ENCODE peak calls at places on chromosomes 6 and 20, in four cellular contexts. S is GM12892; M is hepatocyte; J is stimulated activated CD4-positive, alpha-beta T cell treated with anti-CD3 and anti-CD28 coated beads, Interleukin-15, amount 100 ng/mL, for 1 hour. K is an unnamed sample.

GRCh38 chr20:384723-385122 is 4.2 kb downstream of the TRIB3 start:
- DNase-seq in S (no peak), M (no peak), J (no peak), K (no peak)

GRCh38 chr6:38450717-38451116 is 189.0 kb downstream of the BTBD9 start:
- DNase-seq in S (no peak), M (no peak), J (no peak), K (no peak)

GRCh38 chr6:551405-551804 is 105.5 kb downstream of the HUS1B start:
- DNase-seq in S (no peak), M (peak; percentile 49), J (peak; percentile 22), K (no peak)

GRCh38 chr6:28478518-28478917 is 35.2 kb upstream of the ZSCAN23 start:
- DNase-seq in S (no peak), M (no peak), J (no peak), K (no peak)

GRCh38 chr20:1467355-1468116 is 887 bp upstream of the NSFL1C start:
- DNase-seq in S (no peak), M (peak; percentile 52), J (no peak), K (no peak)

GRCh38 chr6:14035448-14035847 is 82.1 kb upstream of the CD83 start:
- DNase-seq in S (no peak), M (peak; percentile 17), J (no peak), K (no peak)

GRCh38 chr20:55094353-55094861 is 619.0 kb downstream of the DOK5 start:
- DNase-seq in S (no peak), M (no peak), J (no peak), K (no peak)

GRCh38 chr6:7276199-7276524 is 36.8 kb downstream of the SSR1 start:
- DNase-seq in S (no peak), M (no peak), J (no peak), K (no peak)

GRCh38 chr6:14066782-14067406 is 50.7 kb upstream of the CD83 start:
- DNase-seq in S (peak; percentile 31), M (peak; percentile 82), J (no peak), K (no peak)

GRCh38 chr6:144675231-144675861 is 390.2 kb downstream of the UTRN start:
- DNase-seq in S (no peak), M (peak; percentile 34), J (no peak), K (no peak)

K was measured in sciatic nerve.